ENCODE peak calls at places on chromosome 14, in four cellular contexts. R, F, M and V are unnamed samples.

GRCh38 chr14:62914025-62914424 is 131.2 kb downstream of the KCNH5 start:
- DNase-seq in R (no peak), F (no peak), M (no peak), V (no peak)

GRCh38 chr14:42628591-42628990 is 1021.9 kb downstream of the LRFN5 start:
- DNase-seq in R (no peak), F (no peak), M (no peak), V (no peak)

GRCh38 chr14:65103150-65103760 is 938 bp upstream of the MAX start:
- DNase-seq in R (no peak), F (peak; percentile 58), M (peak; percentile 24), V (no peak)

GRCh38 chr14:74083161-74083560 is 1.1 kb downstream of the ALDH6A1 start:
- DNase-seq in R (no peak), F (no peak), M (no peak), V (no peak)

GRCh38 chr14:33918256-33918655 is 32.6 kb downstream of the EGLN3 start:
- DNase-seq in R (no peak), F (no peak), M (no peak), V (no peak)

GRCh38 chr14:92719890-92720323 is 28.5 kb downstream of the LGMN start:
- DNase-seq in R (no peak), F (peak; percentile 89), M (no peak), V (no peak)

GRCh38 chr14:30153662-30154061 is 226.0 kb upstream of the PRKD1 start:
- DNase-seq in R (no peak), F (no peak), M (no peak), V (no peak)

GRCh38 chr14:96638041-96638855 is 136.1 kb downstream of the PAPOLA start:
- DNase-seq in R (peak; percentile 23), F (no peak), M (no peak), V (peak; percentile 0)

GRCh38 chr14:43872752-43873655 is 634.1 kb downstream of the FSCB start:
- DNase-seq in R (no peak), F (no peak), M (peak; percentile 1), V (no peak)

GRCh38 chr14:76514599-76514998 is 138.7 kb downstream of the ESRRB start:
- DNase-seq in R (no peak), F (peak; percentile 56), M (peak; percentile 58), V (peak; percentile 40)

GRCh38 chr14:104708606-104709268 is 15.3 kb upstream of the ADSS1 start:
- DNase-seq in R (peak; percentile 96), F (peak; percentile 81), M (peak; percentile 35), V (peak; percentile 76)
- TF ChIP-seq RNF2 in R (no peak), F (no peak), M (no peak), V (no peak)

GRCh38 chr14:89012272-89013097 is 188.0 kb downstream of the TTC8 start:
- DNase-seq in R (no peak), F (peak; percentile 23), M (peak; percentile 27), V (no peak)

GRCh38 chr14:89013698-89014569 is 189.5 kb downstream of the TTC8 start:
- DNase-seq in R (no peak), F (no peak), M (no peak), V (no peak)

GRCh38 chr14:89011727-89012271 is 187.3 kb downstream of the TTC8 start:
- DNase-seq in R (no peak), F (peak; percentile 38), M (no peak), V (peak; percentile 7)

GRCh38 chr14:89014570-89014847 is 190.1 kb downstream of the TTC8 start:
- DNase-seq in R (no peak), F (no peak), M (no peak), V (no peak)

DNA sequence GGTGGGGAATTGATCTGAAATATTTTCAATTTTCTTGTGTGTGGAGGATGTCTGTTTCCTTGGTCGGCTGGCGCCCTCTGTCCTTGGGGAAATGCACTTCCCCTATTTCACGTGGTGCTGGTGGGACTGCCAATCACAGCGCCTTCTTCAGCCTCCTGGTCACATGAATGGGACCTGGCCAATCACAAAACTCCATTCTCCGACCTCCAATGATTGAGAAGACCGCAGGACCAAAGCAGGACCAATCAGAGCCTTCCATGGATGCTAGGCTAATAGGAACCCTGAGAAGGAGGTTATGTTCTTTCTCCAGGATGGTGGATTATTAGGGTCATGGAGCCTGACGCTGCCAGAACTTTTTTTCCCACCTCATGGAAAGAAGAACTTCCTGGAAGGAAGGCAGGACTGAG is 188.7 kb downstream of the TTC8 start:
- DNase-seq in R (peak; percentile 69), F (peak; percentile 87), M (peak; percentile 90), V (peak; percentile 50)
- TF ChIP-seq CEBPB in R (no peak), F (no peak), M (no peak), V (no peak)

DNA sequence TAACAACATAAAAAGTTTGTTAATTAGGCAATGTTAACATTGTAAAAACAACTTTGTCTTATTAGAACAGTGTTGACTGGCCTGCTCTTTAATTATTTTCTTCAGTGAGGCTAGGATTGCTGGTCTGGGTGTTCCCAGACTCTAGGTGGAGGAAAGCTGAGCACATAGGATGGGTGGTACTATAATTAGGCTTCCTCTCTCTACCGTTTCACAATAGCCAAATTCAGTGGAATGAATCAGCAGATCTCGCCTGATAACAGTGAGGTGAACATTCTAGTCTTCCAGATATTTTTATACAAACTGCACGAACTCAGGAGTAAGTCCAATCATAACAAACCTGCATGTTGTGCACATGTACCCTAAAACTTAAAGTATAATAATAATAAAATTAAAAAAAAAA is 11.9 kb downstream of the PTGDR start:
- DNase-seq in R (no peak), F (peak; percentile 55), M (no peak), V (no peak)
- TF ChIP-seq RNF2 in R (no peak), F (no peak), M (no peak), V (no peak)

GRCh38 chr14:61530896-61531295 is 164.4 kb upstream of the HIF1A start:
- DNase-seq in R (no peak), F (no peak), M (no peak), V (no peak)

GRCh38 chr14:61527325-61528100 is 167.8 kb upstream of the HIF1A start:
- DNase-seq in R (no peak), F (peak; percentile 68), M (peak; percentile 30), V (peak; percentile 31)

GRCh38 chr14:61526405-61527312 is 168.7 kb upstream of the HIF1A start:
- DNase-seq in R (no peak), F (no peak), M (peak; percentile 88), V (no peak)

GRCh38 chr14:61530296-61530695 is 165.0 kb upstream of the HIF1A start:
- DNase-seq in R (no peak), F (no peak), M (no peak), V (no peak)

DNA sequence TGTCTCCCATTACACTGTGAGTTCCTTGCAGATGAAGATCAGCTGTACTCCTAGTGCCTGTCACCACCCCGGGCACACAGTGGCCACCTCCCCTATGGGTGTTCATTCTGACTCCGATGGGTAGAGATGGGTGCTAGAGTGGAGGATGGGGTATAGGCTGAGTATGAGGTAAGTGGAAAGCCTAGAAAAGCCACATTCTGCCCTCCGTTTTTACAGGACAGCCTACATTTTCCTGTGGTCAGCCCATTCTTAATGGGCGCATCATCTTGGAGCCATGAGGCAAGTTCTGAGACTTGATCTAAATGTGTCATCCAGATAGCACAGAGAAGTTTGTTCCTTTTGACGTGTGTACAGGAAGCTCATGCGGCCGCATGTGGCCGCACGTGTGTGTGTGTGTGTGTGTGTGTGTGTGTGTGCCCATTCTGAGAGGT is 166.7 kb upstream of the HIF1A start:
- DNase-seq in R (no peak), F (no peak), M (no peak), V (no peak)
- TF ChIP-seq CEBPB in R (no peak), F (no peak), M (no peak), V (no peak)